ENCODE peak calls at places on chromosomes 3 and 15, in five cellular contexts. One of them, this sample, is unnamed.

GRCh38 chr3:195208183-195208582 is 62.8 kb downstream of the XXYLT1 start:
- DNase-seq in WERI-Rb-1: no peak
- DNase-seq in uterus: peak; percentile 11
- DNase-seq in lower leg skin: no peak
- DNase-seq in pancreas: peak; percentile 7
- DNase-seq in this sample: no peak

GRCh38 chr3:82493858-82494257 is 732.4 kb upstream of the GBE1 start:
- DNase-seq in lower leg skin: no peak
- DNase-seq in pancreas: no peak
- DNase-seq in WERI-Rb-1: no peak
- DNase-seq in uterus: no peak
- DNase-seq in this sample: no peak

GRCh38 chr3:187770224-187770623 is 25.0 kb upstream of the BCL6 start:
- DNase-seq in lower leg skin: no peak
- DNase-seq in pancreas: no peak
- DNase-seq in uterus: no peak
- DNase-seq in WERI-Rb-1: no peak
- DNase-seq in this sample: no peak

GRCh38 chr3:39809181-39809994 is at the start of gene MYRIP:
- DNase-seq in lower leg skin: no peak
- DNase-seq in uterus: peak; percentile 20
- DNase-seq in pancreas: peak; percentile 84
- DNase-seq in WERI-Rb-1: peak; percentile 82
- DNase-seq in this sample: peak; percentile 83

GRCh38 chr3:170089862-170090600 is 52.2 kb downstream of the GPR160 start:
- DNase-seq in lower leg skin: no peak
- DNase-seq in pancreas: no peak
- DNase-seq in uterus: no peak
- DNase-seq in WERI-Rb-1: no peak
- DNase-seq in this sample: no peak

GRCh38 chr3:195094211-195094921 is 176.6 kb downstream of the XXYLT1 start:
- DNase-seq in pancreas: no peak
- DNase-seq in WERI-Rb-1: peak; percentile 45
- DNase-seq in lower leg skin: no peak
- DNase-seq in uterus: no peak
- DNase-seq in this sample: peak; percentile 36

GRCh38 chr3:177589041-177589650 is 391.9 kb upstream of the TBL1XR1 start:
- DNase-seq in WERI-Rb-1: no peak
- DNase-seq in pancreas: no peak
- DNase-seq in uterus: no peak
- DNase-seq in lower leg skin: no peak
- DNase-seq in this sample: no peak

GRCh38 chr3:37279858-37280257 is 105.5 kb upstream of the LRRFIP2 start:
- DNase-seq in pancreas: no peak
- DNase-seq in lower leg skin: no peak
- DNase-seq in WERI-Rb-1: no peak
- DNase-seq in uterus: no peak
- DNase-seq in this sample: no peak

GRCh38 chr3:133804896-133805295 is 719 bp upstream of the SRPRB start:
- DNase-seq in uterus: no peak
- DNase-seq in WERI-Rb-1: no peak
- DNase-seq in lower leg skin: no peak
- DNase-seq in pancreas: no peak
- DNase-seq in this sample: no peak

GRCh38 chr3:124201786-124202185 is 209.9 kb upstream of the ROPN1 start:
- DNase-seq in pancreas: no peak
- DNase-seq in uterus: peak; percentile 31
- DNase-seq in lower leg skin: no peak
- DNase-seq in WERI-Rb-1: peak; percentile 66
- DNase-seq in this sample: no peak

GRCh38 chr3:8702560-8702959 is 31.0 kb upstream of the CAV3 start:
- DNase-seq in lower leg skin: no peak
- DNase-seq in uterus: no peak
- DNase-seq in pancreas: no peak
- DNase-seq in WERI-Rb-1: no peak
- DNase-seq in this sample: no peak

GRCh38 chr15:58378241-58379085 is 53.3 kb upstream of the LIPC start:
- DNase-seq in pancreas: no peak
- DNase-seq in lower leg skin: no peak
- DNase-seq in WERI-Rb-1: no peak
- DNase-seq in uterus: no peak
- DNase-seq in this sample: no peak

DNA sequence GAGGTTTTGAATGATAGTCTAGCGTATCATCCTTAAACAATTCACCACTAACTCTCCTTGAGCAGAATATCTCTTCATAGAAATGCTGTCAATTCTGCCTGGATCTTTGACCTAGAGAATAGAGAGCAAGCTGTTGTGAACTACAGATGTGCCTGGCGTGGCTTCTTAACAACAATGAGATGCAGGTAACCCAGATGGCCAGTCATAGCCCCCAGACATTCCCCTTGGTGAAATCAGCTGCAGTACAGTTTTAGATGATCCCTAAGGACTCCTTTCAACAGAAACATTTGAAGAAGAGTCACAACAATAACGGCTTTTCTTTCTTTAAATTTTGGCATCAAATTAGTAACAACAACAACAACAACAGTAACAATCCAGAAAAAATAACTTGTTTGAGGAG is 1041.3 kb downstream of the ROBO1 start:
- DNase-seq in WERI-Rb-1: no peak
- DNase-seq in pancreas: no peak
- DNase-seq in lower leg skin: no peak
- DNase-seq in uterus: no peak
- DNase-seq in this sample: no peak
- TF ChIP-seq CTCF in WERI-Rb-1: no peak
- TF ChIP-seq CTCF in pancreas: no peak
- TF ChIP-seq CTCF in lower leg skin: no peak
- TF ChIP-seq CTCF in uterus: no peak
- TF ChIP-seq CTCF in this sample: no peak

GRCh38 chr15:56249080-56249479 is 5.4 kb upstream of the RFX7 start:
- DNase-seq in lower leg skin: no peak
- DNase-seq in uterus: no peak
- DNase-seq in WERI-Rb-1: peak; percentile 23
- DNase-seq in pancreas: no peak
- DNase-seq in this sample: no peak
- TF ChIP-seq CTCF in lower leg skin: no peak
- TF ChIP-seq CTCF in uterus: no peak
- TF ChIP-seq CTCF in WERI-Rb-1: peak; percentile 53
- TF ChIP-seq CTCF in pancreas: no peak
- TF ChIP-seq CTCF in this sample: peak; percentile 29

DNA sequence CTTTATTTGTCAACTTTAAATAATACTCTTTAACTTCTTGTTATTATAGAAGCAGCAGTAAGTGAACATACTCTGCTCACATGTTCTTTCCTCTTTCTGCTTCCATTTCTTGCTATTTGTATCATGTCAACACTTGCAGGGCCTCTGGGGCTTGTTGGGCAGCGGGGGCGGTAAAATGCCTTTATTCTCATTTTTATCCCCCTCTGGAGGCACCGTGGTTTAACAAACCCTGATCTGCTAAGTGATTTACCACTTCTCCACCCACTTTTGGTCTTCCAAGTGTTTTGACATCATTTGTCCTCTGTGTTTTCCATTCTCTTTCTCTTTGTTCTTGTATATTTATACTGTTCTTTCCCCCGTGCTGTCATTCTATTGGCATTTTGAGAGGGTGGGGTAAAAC is 33.9 kb downstream of the SCN10A start:
- DNase-seq in WERI-Rb-1: no peak
- DNase-seq in lower leg skin: no peak
- DNase-seq in uterus: no peak
- DNase-seq in pancreas: no peak
- DNase-seq in this sample: no peak
- TF ChIP-seq CTCF in WERI-Rb-1: no peak
- TF ChIP-seq CTCF in lower leg skin: no peak
- TF ChIP-seq CTCF in uterus: no peak
- TF ChIP-seq CTCF in pancreas: no peak
- TF ChIP-seq CTCF in this sample: no peak

GRCh38 chr3:15810702-15811101 is 12.9 kb upstream of the ANKRD28 start:
- DNase-seq in pancreas: no peak
- DNase-seq in lower leg skin: no peak
- DNase-seq in uterus: no peak
- DNase-seq in WERI-Rb-1: no peak
- DNase-seq in this sample: no peak

GRCh38 chr3:15815696-15816095 is 17.9 kb upstream of the ANKRD28 start:
- DNase-seq in WERI-Rb-1: no peak
- DNase-seq in pancreas: no peak
- DNase-seq in lower leg skin: no peak
- DNase-seq in uterus: no peak
- DNase-seq in this sample: no peak

GRCh38 chr3:15809313-15809712 is 11.5 kb upstream of the ANKRD28 start:
- DNase-seq in WERI-Rb-1: no peak
- DNase-seq in uterus: no peak
- DNase-seq in pancreas: no peak
- DNase-seq in lower leg skin: no peak
- DNase-seq in this sample: no peak

GRCh38 chr3:15808679-15809078 is 10.9 kb upstream of the ANKRD28 start:
- DNase-seq in lower leg skin: no peak
- DNase-seq in uterus: no peak
- DNase-seq in pancreas: no peak
- DNase-seq in WERI-Rb-1: no peak
- DNase-seq in this sample: no peak

GRCh38 chr3:15812183-15812582 is 14.4 kb upstream of the ANKRD28 start:
- DNase-seq in WERI-Rb-1: no peak
- DNase-seq in lower leg skin: no peak
- DNase-seq in pancreas: no peak
- DNase-seq in uterus: no peak
- DNase-seq in this sample: no peak
- TF ChIP-seq CTCF in WERI-Rb-1: no peak
- TF ChIP-seq CTCF in lower leg skin: no peak
- TF ChIP-seq CTCF in pancreas: peak; percentile 16
- TF ChIP-seq CTCF in uterus: peak; percentile 51
- TF ChIP-seq CTCF in this sample: peak; percentile 64

DNA sequence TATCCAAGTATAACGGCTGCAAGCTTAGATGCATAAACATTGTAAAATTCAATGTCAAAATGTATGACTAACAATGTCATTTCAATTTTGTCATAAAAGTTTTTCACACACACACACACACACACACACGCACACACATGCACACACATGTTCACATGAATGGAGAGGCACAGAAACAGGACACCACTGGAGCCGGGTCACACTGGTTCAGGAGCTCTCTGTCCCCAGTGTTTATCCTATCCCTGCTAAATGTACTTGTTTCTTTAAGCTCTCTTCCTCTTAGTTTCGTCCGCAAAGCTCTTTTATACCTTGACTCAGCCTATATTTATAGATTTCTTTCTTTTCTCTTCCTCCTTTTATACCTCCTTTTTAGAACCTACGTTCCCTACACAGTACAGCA is 249.9 kb downstream of the CADPS start:
- DNase-seq in lower leg skin: no peak
- DNase-seq in uterus: no peak
- DNase-seq in WERI-Rb-1: no peak
- DNase-seq in pancreas: no peak
- DNase-seq in this sample: no peak
- TF ChIP-seq CTCF in lower leg skin: no peak
- TF ChIP-seq CTCF in uterus: no peak
- TF ChIP-seq CTCF in WERI-Rb-1: no peak
- TF ChIP-seq CTCF in pancreas: no peak
- TF ChIP-seq CTCF in this sample: no peak

GRCh38 chr3:191217331-191217730 is 18.3 kb downstream of the OSTN start:
- DNase-seq in pancreas: no peak
- DNase-seq in lower leg skin: no peak
- DNase-seq in uterus: no peak
- DNase-seq in WERI-Rb-1: no peak
- DNase-seq in this sample: no peak

GRCh38 chr3:191216510-191216909 is 17.5 kb downstream of the OSTN start:
- DNase-seq in uterus: no peak
- DNase-seq in pancreas: no peak
- DNase-seq in lower leg skin: no peak
- DNase-seq in WERI-Rb-1: no peak
- DNase-seq in this sample: no peak

GRCh38 chr3:191220908-191221307 is 21.9 kb downstream of the OSTN start:
- DNase-seq in WERI-Rb-1: peak; percentile 7
- DNase-seq in lower leg skin: no peak
- DNase-seq in uterus: no peak
- DNase-seq in pancreas: no peak
- DNase-seq in this sample: no peak
- TF ChIP-seq CTCF in WERI-Rb-1: no peak
- TF ChIP-seq CTCF in lower leg skin: no peak
- TF ChIP-seq CTCF in uterus: no peak
- TF ChIP-seq CTCF in pancreas: no peak
- TF ChIP-seq CTCF in this sample: no peak

GRCh38 chr3:27244374-27244773 is 124.8 kb downstream of the NEK10 start:
- DNase-seq in uterus: no peak
- DNase-seq in pancreas: no peak
- DNase-seq in lower leg skin: no peak
- DNase-seq in WERI-Rb-1: no peak
- DNase-seq in this sample: no peak
- TF ChIP-seq CTCF in uterus: no peak
- TF ChIP-seq CTCF in pancreas: no peak
- TF ChIP-seq CTCF in lower leg skin: no peak
- TF ChIP-seq CTCF in WERI-Rb-1: no peak
- TF ChIP-seq CTCF in this sample: no peak

GRCh38 chr3:46429250-46429649 is 22.2 kb downstream of the CCRL2 start:
- DNase-seq in uterus: no peak
- DNase-seq in WERI-Rb-1: no peak
- DNase-seq in lower leg skin: no peak
- DNase-seq in pancreas: no peak
- DNase-seq in this sample: no peak

GRCh38 chr3:46438831-46439230 is 25.9 kb downstream of the LTF start:
- DNase-seq in pancreas: no peak
- DNase-seq in lower leg skin: no peak
- DNase-seq in uterus: no peak
- DNase-seq in WERI-Rb-1: no peak
- DNase-seq in this sample: no peak

GRCh38 chr3:46429671-46430070 is 22.6 kb downstream of the CCRL2 start:
- DNase-seq in lower leg skin: no peak
- DNase-seq in WERI-Rb-1: no peak
- DNase-seq in uterus: no peak
- DNase-seq in pancreas: no peak
- DNase-seq in this sample: no peak

GRCh38 chr3:46435327-46435726 is 28.3 kb downstream of the CCRL2 start:
- DNase-seq in pancreas: no peak
- DNase-seq in uterus: no peak
- DNase-seq in lower leg skin: no peak
- DNase-seq in WERI-Rb-1: no peak
- DNase-seq in this sample: no peak

DNA sequence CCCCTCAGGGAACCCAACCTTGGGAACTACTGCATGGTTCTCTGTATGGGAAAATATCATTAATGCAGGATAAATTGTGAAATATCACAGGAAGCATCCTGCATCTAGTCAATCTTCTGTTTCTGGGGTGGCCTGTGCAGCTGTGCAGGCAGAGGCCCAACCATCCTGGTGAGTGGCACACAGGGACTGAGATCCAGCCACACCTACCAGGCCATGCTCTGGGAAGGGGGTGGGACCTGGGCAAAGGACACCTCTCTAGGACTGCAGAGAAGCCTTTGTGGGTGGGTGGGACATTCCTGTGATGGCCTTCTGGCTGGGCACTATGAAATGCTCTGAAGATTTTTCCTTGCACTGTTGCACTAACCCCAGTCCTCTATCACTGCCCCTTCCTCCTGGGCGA is 26.8 kb downstream of the CCRL2 start:
- DNase-seq in lower leg skin: no peak
- DNase-seq in uterus: no peak
- DNase-seq in WERI-Rb-1: no peak
- DNase-seq in pancreas: no peak
- DNase-seq in this sample: no peak
- TF ChIP-seq CTCF in lower leg skin: no peak
- TF ChIP-seq CTCF in uterus: no peak
- TF ChIP-seq CTCF in WERI-Rb-1: no peak
- TF ChIP-seq CTCF in pancreas: no peak
- TF ChIP-seq CTCF in this sample: no peak

GRCh38 chr3:35946121-35946856 is 307.0 kb downstream of the ARPP21 start:
- DNase-seq in lower leg skin: no peak
- DNase-seq in uterus: no peak
- DNase-seq in pancreas: no peak
- DNase-seq in WERI-Rb-1: no peak
- DNase-seq in this sample: no peak
- TF ChIP-seq CTCF in lower leg skin: no peak
- TF ChIP-seq CTCF in uterus: no peak
- TF ChIP-seq CTCF in pancreas: no peak
- TF ChIP-seq CTCF in WERI-Rb-1: peak; percentile 27
- TF ChIP-seq CTCF in this sample: peak; percentile 55

GRCh38 chr3:141561426-141562034 is 74.7 kb downstream of the RASA2 start:
- DNase-seq in lower leg skin: peak; percentile 40
- DNase-seq in uterus: no peak
- DNase-seq in WERI-Rb-1: peak; percentile 9
- DNase-seq in pancreas: peak; percentile 16
- DNase-seq in this sample: no peak
- TF ChIP-seq CTCF in lower leg skin: no peak
- TF ChIP-seq CTCF in uterus: peak; percentile 96
- TF ChIP-seq CTCF in WERI-Rb-1: peak; percentile 54
- TF ChIP-seq CTCF in pancreas: peak; percentile 69
- TF ChIP-seq CTCF in this sample: peak; percentile 96